ENCODE peak calls at places on chromosomes 1 and 21, in four cellular contexts. B is A549, L is H1, N is HepG2. R is an unnamed sample.

GRCh38 chr1:109882288-109883245 is 28.1 kb upstream of the CSF1 start:
- DNase-seq in B (no peak), L (no peak), N (peak; percentile 87), R (peak; percentile 59)

GRCh38 chr1:173057984-173058383 is 7.2 kb upstream of the TNFSF18 start:
- DNase-seq in B (no peak), L (no peak), N (no peak), R (no peak)

GRCh38 chr1:221919743-221920142 is 177.9 kb upstream of the DUSP10 start:
- DNase-seq in B (no peak), L (no peak), N (no peak), R (no peak)

GRCh38 chr21:38660333-38661295 is 145.1 kb upstream of the ETS2 start:
- DNase-seq in B (no peak), L (peak; percentile 59), N (no peak), R (no peak)

GRCh38 chr1:83805921-83806320 is 193.0 kb downstream of the TTLL7 start:
- DNase-seq in B (no peak), L (no peak), N (no peak), R (no peak)

GRCh38 chr1:90996742-90997413 is 25.0 kb downstream of the ZNF644 start:
- DNase-seq in B (no peak), L (no peak), N (no peak), R (no peak)

GRCh38 chr1:151222130-151222529 is 23.8 kb downstream of the PIP5K1A start:
- DNase-seq in B (no peak), L (no peak), N (no peak), R (no peak)

GRCh38 chr1:224523676-224524075 is 89.1 kb upstream of the WDR26 start:
- DNase-seq in B (no peak), L (no peak), N (no peak), R (no peak)

GRCh38 chr1:115495603-115496002 is 146.2 kb upstream of the VANGL1 start:
- DNase-seq in B (no peak), L (peak; percentile 13), N (no peak), R (no peak)

GRCh38 chr1:231743966-231744365 is 117.4 kb downstream of the DISC1 start:
- DNase-seq in B (no peak), L (no peak), N (no peak), R (no peak)

GRCh38 chr1:61445269-61445825 is 279.6 kb downstream of the TM2D1 start:
- DNase-seq in B (no peak), L (no peak), N (no peak), R (no peak)

GRCh38 chr1:31788825-31789256 is 24.7 kb upstream of the ADGRB2 start:
- DNase-seq in B (peak; percentile 68), L (peak; percentile 74), N (peak; percentile 28), R (no peak)

GRCh38 chr1:157369808-157370521 is 182.3 kb downstream of the FCRL5 start:
- DNase-seq in B (peak; percentile 66), L (peak; percentile 69), N (peak; percentile 52), R (peak; percentile 88)

GRCh38 chr1:74343191-74343590 is 108.0 kb downstream of the TNNI3K start:
- DNase-seq in B (no peak), L (no peak), N (no peak), R (no peak)

GRCh38 chr1:12514597-12514996 is 103.4 kb downstream of the DHRS3 start:
- DNase-seq in B (no peak), L (no peak), N (no peak), R (no peak)

GRCh38 chr1:48726557-48726956 is 50.1 kb downstream of the BEND5 start:
- DNase-seq in B (no peak), L (no peak), N (no peak), R (no peak)

GRCh38 chr1:6183520-6183989 is 3.4 kb upstream of the CHD5 start:
- DNase-seq in B (peak; percentile 52), L (no peak), N (no peak), R (no peak)

GRCh38 chr1:203598736-203599135 is 27.9 kb upstream of the ATP2B4 start:
- DNase-seq in B (no peak), L (no peak), N (no peak), R (no peak)

GRCh38 chr1:193079187-193079586 is 19.8 kb downstream of the RO60 start:
- DNase-seq in B (no peak), L (no peak), N (no peak), R (no peak)

DNA sequence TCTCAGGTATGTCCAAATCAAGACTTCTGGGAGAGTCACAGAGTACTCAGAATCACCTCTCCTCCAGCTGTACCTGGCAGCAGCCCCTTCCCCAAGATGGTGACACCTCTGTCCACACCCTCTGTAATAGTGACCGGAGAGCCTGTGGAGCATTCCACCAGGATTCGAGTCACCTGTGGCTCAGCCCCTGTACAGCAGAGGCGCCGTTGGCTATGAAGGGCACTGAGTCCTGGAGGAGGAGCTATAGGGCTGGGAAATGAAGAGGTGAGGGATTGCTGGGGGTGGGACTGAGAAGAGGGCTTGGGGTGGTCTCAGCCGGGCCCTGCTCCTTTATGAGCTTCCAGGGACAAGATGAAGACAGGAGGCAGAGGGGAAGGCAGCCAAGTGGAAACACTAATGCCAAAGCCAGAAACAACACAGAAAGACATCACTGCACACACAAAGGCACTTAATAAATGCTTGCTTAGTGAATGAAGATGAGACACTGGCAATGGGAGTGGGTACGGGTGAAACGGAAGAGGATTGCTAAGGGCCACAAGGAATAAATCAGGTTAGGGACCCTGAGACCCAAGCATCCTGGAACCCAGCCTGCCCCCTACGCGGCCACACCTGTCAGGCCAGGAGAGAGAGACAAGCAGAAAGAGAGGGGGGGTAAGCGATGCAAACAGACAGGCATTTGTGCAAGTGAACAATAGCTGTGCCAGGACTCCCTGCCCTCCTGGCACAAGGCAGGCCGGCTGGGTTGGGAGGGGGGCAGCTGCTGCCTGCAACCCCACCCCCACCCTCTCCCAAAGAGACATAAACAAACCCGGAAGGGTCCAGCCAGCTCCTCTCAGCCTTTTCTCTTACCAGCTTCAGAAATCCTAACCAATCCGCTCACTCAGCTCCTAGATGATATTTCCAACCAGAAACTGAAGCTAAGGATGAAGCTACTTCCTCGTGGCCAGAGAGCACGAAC is 3.9 kb downstream of the ARHGEF2 start:
- DNase-seq in B (no peak), L (no peak), N (no peak), R (no peak)
- TF ChIP-seq RNF2 in B (no peak), L (no peak), N (no peak), R (no peak)

DNA sequence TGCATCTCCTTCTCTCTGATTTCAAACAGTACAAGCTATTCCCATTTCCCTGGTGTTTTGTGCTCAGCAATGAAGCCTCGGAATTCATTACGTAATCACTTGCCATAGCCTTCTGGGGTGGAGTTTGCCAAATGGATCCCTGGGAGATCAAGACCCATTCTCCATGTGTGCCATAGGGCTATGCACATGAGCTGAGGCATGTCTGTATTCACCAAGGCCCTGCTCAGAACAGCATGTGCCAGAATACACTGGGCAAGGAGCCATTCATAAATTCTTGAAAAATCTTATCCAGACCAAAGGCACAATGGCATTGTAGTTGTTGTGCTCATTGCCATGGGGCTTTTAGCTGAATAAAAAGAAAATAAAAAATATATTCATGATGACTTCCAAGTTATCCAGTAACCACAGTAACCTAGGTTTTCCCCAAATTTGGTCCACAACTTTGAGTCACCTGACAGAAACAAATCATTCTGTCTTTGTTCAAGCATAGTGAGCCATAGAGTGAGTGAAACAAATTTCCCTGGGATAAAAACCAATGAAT is 53.0 kb downstream of the CRB1 start:
- DNase-seq in B (peak; percentile 68), L (no peak), N (no peak), R (no peak)
- TF ChIP-seq RAD21 in B (no peak), L (no peak), N (no peak), R (no peak)

GRCh38 chr21:34596561-34597271 is 18.2 kb downstream of the RCAN1 start:
- DNase-seq in B (no peak), L (peak; percentile 27), N (no peak), R (no peak)
- TF ChIP-seq RNF2 in B (no peak), L (no peak), N (no peak), R (no peak)

GRCh38 chr21:43323244-43324005 is 103.5 kb downstream of the SIK1 start:
- DNase-seq in B (no peak), L (no peak), N (no peak), R (no peak)

GRCh38 chr21:43325036-43325435 is 101.9 kb downstream of the SIK1 start:
- DNase-seq in B (no peak), L (no peak), N (no peak), R (no peak)

GRCh38 chr21:43324596-43324995 is 102.3 kb downstream of the SIK1 start:
- DNase-seq in B (no peak), L (no peak), N (no peak), R (no peak)

GRCh38 chr21:43328171-43328570 is 98.8 kb downstream of the SIK1 start:
- DNase-seq in B (no peak), L (no peak), N (no peak), R (no peak)

GRCh38 chr21:43325968-43326367 is 101.0 kb downstream of the SIK1 start:
- DNase-seq in B (no peak), L (no peak), N (no peak), R (no peak)
- TF ChIP-seq RAD21 in B (no peak), L (no peak), N (no peak), R (no peak)

DNA sequence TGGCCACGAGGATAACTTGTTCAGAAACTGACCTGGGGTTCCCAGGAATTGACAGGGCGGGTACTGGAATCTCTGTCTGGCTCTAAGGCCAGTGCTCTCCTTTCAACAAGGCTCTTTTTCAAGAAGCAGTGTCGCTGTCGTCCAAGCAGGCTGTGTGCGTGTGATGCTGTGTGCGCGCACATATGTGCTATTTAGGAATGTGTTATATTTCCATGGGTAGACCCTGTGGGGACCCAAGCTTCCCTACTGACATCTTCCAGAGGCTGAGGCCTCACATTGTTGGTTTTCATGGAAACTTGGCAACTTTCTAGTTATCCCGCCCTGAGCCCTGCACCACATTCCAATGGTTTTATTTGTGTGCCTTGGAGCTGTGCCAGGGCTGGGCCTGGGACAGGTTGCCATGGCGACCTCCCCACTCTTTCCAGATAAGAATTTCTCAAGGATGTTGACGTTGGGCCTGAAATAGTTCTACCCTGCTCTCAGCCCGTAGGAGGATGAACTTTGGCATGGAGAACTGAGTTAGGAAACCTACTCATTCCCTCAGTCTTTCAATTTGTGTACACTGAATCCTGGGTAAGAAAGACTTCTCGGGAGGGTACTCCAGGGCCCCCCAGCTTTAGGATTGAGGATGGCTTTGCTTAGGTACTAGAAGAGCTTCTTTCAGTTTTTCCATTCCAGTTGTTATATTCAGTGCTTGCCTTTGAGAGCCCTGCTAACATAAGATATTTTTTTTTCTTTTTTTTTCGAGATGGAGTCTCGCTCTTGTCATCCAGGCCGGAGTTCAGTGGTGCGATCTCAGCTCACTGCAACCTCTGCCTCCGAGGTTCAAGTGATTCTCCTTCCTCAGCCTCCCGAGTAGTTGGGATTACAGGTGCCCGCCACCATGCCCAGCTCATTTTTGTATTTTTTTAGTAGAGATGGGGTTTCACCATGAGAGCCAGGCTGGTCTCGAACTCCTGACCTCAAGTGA is 38.8 kb upstream of the SRSF10 start:
- DNase-seq in B (peak; percentile 98), L (peak; percentile 53), N (peak; percentile 98), R (peak; percentile 77)
- TF ChIP-seq RNF2 in B (no peak), L (no peak), N (no peak), R (no peak)